ENCODE peak calls at places on chromosomes 4 and X, in ten cellular contexts. One of them, this sample, is unnamed. For H3K4me1 and H3K27me3, the result is how much of the 10 kb centered on the place peaks cover.

GRCh38 chr4:80611366-80611765 is 275.8 kb downstream of the CFAP299 start:
- DNase-seq in stomach: no peak
- DNase-seq in CD8-positive, alpha-beta memory T cell: no peak
- DNase-seq in aorta: no peak
- DNase-seq in breast epithelium: no peak
- DNase-seq in ovary: no peak
- DNase-seq in RWPE2: no peak
- DNase-seq in hepatocyte: peak
- DNase-seq in neural progenitor cell: no peak
- DNase-seq in gastrocnemius medialis: no peak
- DNase-seq in this sample: peak

GRCh38 chrX:18252644-18253359 is 32.1 kb upstream of the BEND2 start:
- DNase-seq in gastrocnemius medialis: no peak
- DNase-seq in RWPE2: no peak
- DNase-seq in hepatocyte: no peak
- DNase-seq in ovary: no peak
- DNase-seq in stomach: no peak
- DNase-seq in CD8-positive, alpha-beta memory T cell: no peak
- DNase-seq in neural progenitor cell: peak
- DNase-seq in aorta: no peak
- DNase-seq in breast epithelium: no peak
- DNase-seq in this sample: no peak

GRCh38 chr4:54277691-54278090 is 48.6 kb downstream of the PDGFRA start:
- DNase-seq in CD8-positive, alpha-beta memory T cell: no peak
- DNase-seq in breast epithelium: no peak
- DNase-seq in aorta: no peak
- DNase-seq in hepatocyte: peak
- DNase-seq in stomach: no peak
- DNase-seq in gastrocnemius medialis: no peak
- DNase-seq in neural progenitor cell: no peak
- DNase-seq in ovary: no peak
- DNase-seq in RWPE2: no peak
- DNase-seq in this sample: no peak

GRCh38 chr4:139647184-139647583 is 18.4 kb upstream of the MGST2 start:
- DNase-seq in RWPE2: no peak
- DNase-seq in gastrocnemius medialis: no peak
- DNase-seq in hepatocyte: no peak
- DNase-seq in CD8-positive, alpha-beta memory T cell: no peak
- DNase-seq in stomach: no peak
- DNase-seq in ovary: no peak
- DNase-seq in neural progenitor cell: no peak
- DNase-seq in breast epithelium: no peak
- DNase-seq in aorta: no peak
- DNase-seq in this sample: no peak

GRCh38 chr4:151031831-151032605 is 16.9 kb upstream of the LRBA start:
- DNase-seq in hepatocyte: no peak
- DNase-seq in gastrocnemius medialis: no peak
- DNase-seq in CD8-positive, alpha-beta memory T cell: no peak
- DNase-seq in aorta: no peak
- DNase-seq in breast epithelium: no peak
- DNase-seq in stomach: no peak
- DNase-seq in neural progenitor cell: no peak
- DNase-seq in ovary: no peak
- DNase-seq in RWPE2: no peak
- DNase-seq in this sample: no peak

GRCh38 chr4:6806924-6807676 is 24.6 kb downstream of the KIAA0232 start:
- DNase-seq in RWPE2: no peak
- DNase-seq in aorta: no peak
- DNase-seq in breast epithelium: no peak
- DNase-seq in hepatocyte: no peak
- DNase-seq in ovary: no peak
- DNase-seq in neural progenitor cell: no peak
- DNase-seq in stomach: no peak
- DNase-seq in gastrocnemius medialis: no peak
- DNase-seq in CD8-positive, alpha-beta memory T cell: no peak
- DNase-seq in this sample: no peak

GRCh38 chr4:118765399-118765798 is 70.5 kb downstream of the SEC24D start:
- DNase-seq in hepatocyte: peak
- DNase-seq in ovary: no peak
- DNase-seq in gastrocnemius medialis: peak
- DNase-seq in breast epithelium: no peak
- DNase-seq in stomach: no peak
- DNase-seq in RWPE2: no peak
- DNase-seq in aorta: no peak
- DNase-seq in neural progenitor cell: no peak
- DNase-seq in CD8-positive, alpha-beta memory T cell: no peak
- DNase-seq in this sample: no peak

GRCh38 chr4:40681600-40682297 is 52.1 kb upstream of the RBM47 start:
- DNase-seq in CD8-positive, alpha-beta memory T cell: no peak
- DNase-seq in breast epithelium: no peak
- DNase-seq in gastrocnemius medialis: no peak
- DNase-seq in neural progenitor cell: peak
- DNase-seq in RWPE2: no peak
- DNase-seq in aorta: no peak
- DNase-seq in hepatocyte: no peak
- DNase-seq in stomach: no peak
- DNase-seq in ovary: no peak
- DNase-seq in this sample: no peak

GRCh38 chr4:23269583-23269982 is 576.8 kb downstream of the GBA3 start:
- DNase-seq in aorta: no peak
- DNase-seq in neural progenitor cell: no peak
- DNase-seq in stomach: no peak
- DNase-seq in ovary: no peak
- DNase-seq in RWPE2: no peak
- DNase-seq in breast epithelium: no peak
- DNase-seq in CD8-positive, alpha-beta memory T cell: no peak
- DNase-seq in hepatocyte: no peak
- DNase-seq in gastrocnemius medialis: no peak
- DNase-seq in this sample: no peak

GRCh38 chr4:85928775-85929585 is 430.9 kb downstream of the MAPK10 start:
- DNase-seq in ovary: no peak
- DNase-seq in breast epithelium: no peak
- DNase-seq in aorta: no peak
- DNase-seq in hepatocyte: peak
- DNase-seq in RWPE2: no peak
- DNase-seq in stomach: peak
- DNase-seq in neural progenitor cell: peak
- DNase-seq in gastrocnemius medialis: no peak
- DNase-seq in CD8-positive, alpha-beta memory T cell: no peak
- DNase-seq in this sample: no peak

GRCh38 chrX:115018944-115019343 is 1.5 kb upstream of the IL13RA2 start:
- DNase-seq in gastrocnemius medialis: no peak
- DNase-seq in CD8-positive, alpha-beta memory T cell: no peak
- DNase-seq in RWPE2: no peak
- DNase-seq in neural progenitor cell: no peak
- DNase-seq in aorta: no peak
- DNase-seq in breast epithelium: no peak
- DNase-seq in ovary: no peak
- DNase-seq in hepatocyte: no peak
- DNase-seq in stomach: no peak
- DNase-seq in this sample: no peak

DNA sequence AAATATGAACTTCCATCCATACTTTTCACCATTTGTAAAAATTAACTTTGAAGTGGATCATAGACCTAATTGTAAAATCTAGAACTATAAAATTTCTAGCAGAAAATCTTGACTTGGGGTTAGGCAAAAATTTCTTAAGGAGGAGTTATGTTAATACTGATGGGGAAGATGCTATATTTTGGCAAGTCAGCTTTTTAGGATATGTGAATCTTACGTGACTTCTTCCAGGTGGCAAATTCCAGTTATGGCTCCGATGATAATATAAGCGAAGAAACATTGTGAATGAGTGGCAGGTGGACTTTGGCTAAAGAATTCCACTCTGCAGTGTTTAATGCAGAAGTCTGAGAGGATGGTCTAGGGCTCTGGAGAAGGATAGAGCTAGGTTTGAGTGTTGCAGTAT is 1.5 kb downstream of the PRPS2 start:
- DNase-seq in stomach: no peak
- DNase-seq in RWPE2: no peak
- DNase-seq in CD8-positive, alpha-beta memory T cell: no peak
- DNase-seq in hepatocyte: no peak
- DNase-seq in ovary: no peak
- DNase-seq in breast epithelium: no peak
- DNase-seq in aorta: no peak
- DNase-seq in gastrocnemius medialis: no peak
- DNase-seq in neural progenitor cell: no peak
- DNase-seq in this sample: no peak
- H3K4me3 ChIP-seq in stomach: no peak
- H3K4me3 ChIP-seq in RWPE2: peak
- H3K4me3 ChIP-seq in CD8-positive, alpha-beta memory T cell: no peak
- H3K4me3 ChIP-seq in hepatocyte: no peak
- H3K4me3 ChIP-seq in ovary: no peak
- H3K4me3 ChIP-seq in breast epithelium: no peak
- H3K4me3 ChIP-seq in aorta: no peak
- H3K4me3 ChIP-seq in gastrocnemius medialis: no peak
- H3K4me3 ChIP-seq in neural progenitor cell: peak
- H3K4me3 ChIP-seq in this sample: no peak

DNA sequence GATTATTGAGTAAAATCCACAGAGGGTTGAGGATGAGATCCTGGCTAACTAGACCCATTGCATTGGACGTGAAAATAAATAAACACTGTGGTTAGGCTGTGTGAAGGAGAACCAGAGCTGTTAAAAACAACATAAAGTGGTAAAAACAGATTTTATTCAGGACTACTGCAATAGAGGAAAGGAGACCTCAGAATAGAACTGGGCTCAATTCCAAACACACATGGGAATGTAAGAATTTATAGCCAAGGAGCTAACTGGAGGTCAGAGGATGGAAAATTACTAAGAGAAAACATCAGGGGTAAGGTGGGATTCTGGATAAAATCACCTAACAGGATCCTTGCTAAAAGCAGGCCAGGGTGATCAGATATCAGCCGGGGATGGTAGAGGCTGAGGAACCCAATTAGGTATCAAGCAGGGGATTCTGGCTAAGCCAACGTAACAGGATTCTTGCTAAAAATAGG is 112.4 kb downstream of the RNF150 start:
- DNase-seq in neural progenitor cell: no peak
- DNase-seq in aorta: no peak
- DNase-seq in stomach: no peak
- DNase-seq in breast epithelium: no peak
- DNase-seq in gastrocnemius medialis: no peak
- DNase-seq in hepatocyte: no peak
- DNase-seq in RWPE2: no peak
- DNase-seq in CD8-positive, alpha-beta memory T cell: no peak
- DNase-seq in ovary: no peak
- DNase-seq in this sample: no peak
- H3K4me1 ChIP-seq in neural progenitor cell: under half
- H3K4me1 ChIP-seq in aorta: under half
- H3K4me1 ChIP-seq in stomach: under half
- H3K4me1 ChIP-seq in breast epithelium: under half
- H3K4me1 ChIP-seq in gastrocnemius medialis: under half
- H3K4me1 ChIP-seq in hepatocyte: under half
- H3K4me1 ChIP-seq in RWPE2: under half
- H3K4me1 ChIP-seq in CD8-positive, alpha-beta memory T cell: under half
- H3K4me1 ChIP-seq in ovary: under half
- H3K4me1 ChIP-seq in this sample: under half

GRCh38 chr4:110624016-110624770 is 1.3 kb upstream of the PITX2 start:
- DNase-seq in RWPE2: no peak
- DNase-seq in breast epithelium: no peak
- DNase-seq in ovary: no peak
- DNase-seq in hepatocyte: no peak
- DNase-seq in neural progenitor cell: no peak
- DNase-seq in stomach: no peak
- DNase-seq in gastrocnemius medialis: no peak
- DNase-seq in aorta: no peak
- DNase-seq in CD8-positive, alpha-beta memory T cell: no peak
- DNase-seq in this sample: peak

GRCh38 chr4:110621839-110622751 is 782 bp downstream of the PITX2 start:
- DNase-seq in neural progenitor cell: peak
- DNase-seq in RWPE2: no peak
- DNase-seq in aorta: peak
- DNase-seq in stomach: no peak
- DNase-seq in gastrocnemius medialis: no peak
- DNase-seq in breast epithelium: no peak
- DNase-seq in CD8-positive, alpha-beta memory T cell: no peak
- DNase-seq in ovary: no peak
- DNase-seq in hepatocyte: no peak
- DNase-seq in this sample: peak

GRCh38 chr4:110622841-110623709 is at the start of gene PITX2:
- DNase-seq in aorta: peak
- DNase-seq in gastrocnemius medialis: peak
- DNase-seq in CD8-positive, alpha-beta memory T cell: no peak
- DNase-seq in hepatocyte: peak
- DNase-seq in RWPE2: peak
- DNase-seq in breast epithelium: peak
- DNase-seq in ovary: peak
- DNase-seq in neural progenitor cell: peak
- DNase-seq in stomach: no peak
- DNase-seq in this sample: peak

GRCh38 chr4:110624904-110625494 is 2.1 kb upstream of the PITX2 start:
- DNase-seq in ovary: no peak
- DNase-seq in neural progenitor cell: peak
- DNase-seq in RWPE2: no peak
- DNase-seq in stomach: no peak
- DNase-seq in breast epithelium: no peak
- DNase-seq in hepatocyte: no peak
- DNase-seq in aorta: no peak
- DNase-seq in CD8-positive, alpha-beta memory T cell: no peak
- DNase-seq in gastrocnemius medialis: no peak
- DNase-seq in this sample: no peak

GRCh38 chr4:110623710-110624015 is 786 bp upstream of the PITX2 start:
- DNase-seq in RWPE2: no peak
- DNase-seq in hepatocyte: no peak
- DNase-seq in ovary: no peak
- DNase-seq in gastrocnemius medialis: no peak
- DNase-seq in breast epithelium: no peak
- DNase-seq in CD8-positive, alpha-beta memory T cell: no peak
- DNase-seq in neural progenitor cell: no peak
- DNase-seq in stomach: no peak
- DNase-seq in aorta: no peak
- DNase-seq in this sample: peak
- H3K27me3 ChIP-seq in RWPE2: half or more
- H3K27me3 ChIP-seq in hepatocyte: under half
- H3K27me3 ChIP-seq in ovary: under half
- H3K27me3 ChIP-seq in gastrocnemius medialis: under half
- H3K27me3 ChIP-seq in breast epithelium: half or more
- H3K27me3 ChIP-seq in CD8-positive, alpha-beta memory T cell: half or more
- H3K27me3 ChIP-seq in neural progenitor cell: half or more
- H3K27me3 ChIP-seq in stomach: under half
- H3K27me3 ChIP-seq in aorta: under half
- H3K27me3 ChIP-seq in this sample: under half

DNA sequence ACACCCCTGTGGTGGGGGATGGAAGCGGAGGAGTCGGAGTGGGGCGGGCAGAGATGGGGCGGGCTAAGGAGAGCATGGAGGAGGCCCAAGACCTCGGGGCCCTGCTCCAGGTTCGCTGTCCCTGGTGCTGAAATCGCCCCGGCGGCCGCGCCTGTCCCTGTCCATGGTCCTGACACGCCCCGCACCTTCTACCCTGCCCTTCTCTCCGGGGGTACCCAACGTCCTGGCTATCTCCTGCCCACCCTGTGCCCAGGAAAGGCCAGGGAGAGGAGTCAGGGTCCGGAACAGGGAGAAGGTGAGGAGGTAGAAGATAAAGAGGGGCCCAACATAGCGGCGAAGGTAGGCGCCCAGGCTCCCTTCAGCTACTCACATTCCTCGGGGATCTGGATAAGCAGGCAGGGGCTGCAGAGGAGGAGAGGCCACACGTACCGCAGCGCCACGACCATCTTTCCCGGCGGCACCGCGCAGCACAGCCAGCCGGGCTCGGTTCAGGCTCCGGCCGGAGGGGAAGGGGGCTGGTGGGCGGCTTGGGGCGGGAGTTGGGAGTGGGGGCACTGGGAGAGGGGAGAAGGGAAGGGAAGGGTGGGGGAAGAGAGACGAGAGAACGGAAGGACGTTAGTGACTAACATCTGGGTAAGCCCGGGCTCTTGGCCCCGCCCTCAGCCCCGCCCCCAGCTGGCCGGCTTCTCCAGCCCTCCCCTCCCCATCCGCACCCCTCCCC is 10.4 kb downstream of the L1CAM start:
- DNase-seq in neural progenitor cell: peak
- DNase-seq in CD8-positive, alpha-beta memory T cell: peak
- DNase-seq in RWPE2: no peak
- DNase-seq in hepatocyte: peak
- DNase-seq in stomach: peak
- DNase-seq in ovary: peak
- DNase-seq in gastrocnemius medialis: no peak
- DNase-seq in aorta: peak
- DNase-seq in breast epithelium: no peak
- DNase-seq in this sample: peak
- H3K4me3 ChIP-seq in neural progenitor cell: peak
- H3K4me3 ChIP-seq in CD8-positive, alpha-beta memory T cell: no peak
- H3K4me3 ChIP-seq in RWPE2: no peak
- H3K4me3 ChIP-seq in hepatocyte: no peak
- H3K4me3 ChIP-seq in stomach: no peak
- H3K4me3 ChIP-seq in ovary: no peak
- H3K4me3 ChIP-seq in gastrocnemius medialis: no peak
- H3K4me3 ChIP-seq in aorta: no peak
- H3K4me3 ChIP-seq in breast epithelium: no peak
- H3K4me3 ChIP-seq in this sample: no peak